ENCODE peak calls at places on chromosomes 16 and 17, in eight cellular contexts. V, X, P, F, K, N, A and Y are unnamed samples.

GRCh38 chr16:79653337-79654000 is 52.9 kb upstream of the MAF start:
- DNase-seq in N (no peak), X (no peak), F (no peak), K (peak), A (no peak), P (no peak), V (no peak), Y (no peak)

GRCh38 chr17:39939588-39940419 is 12.3 kb downstream of the LRRC3C start:
- DNase-seq in F (peak), K (peak), A (no peak), P (no peak), X (peak), V (no peak), N (peak), Y (peak)

GRCh38 chr17:60640503-60640902 is 37.1 kb upstream of the BCAS3 start:
- DNase-seq in A (no peak), N (peak), K (no peak), X (peak), V (no peak), F (no peak), P (no peak), Y (peak)

GRCh38 chr17:15263206-15263579 is 1.9 kb downstream of the PMP22 start:
- DNase-seq in P (peak), X (peak), F (no peak), N (no peak), A (peak), K (peak), V (no peak), Y (peak)

GRCh38 chr16:56421313-56421712 is 4.0 kb downstream of the AMFR start:
- DNase-seq in K (no peak), X (no peak), V (no peak), F (peak), N (peak), A (no peak), P (no peak), Y (no peak)

GRCh38 chr17:2177235-2177811 is 122.4 kb downstream of the HIC1 start:
- DNase-seq in N (no peak), A (no peak), F (no peak), X (no peak), V (no peak), K (no peak), P (no peak), Y (no peak)

GRCh38 chr16:69311533-69312388 is 611 bp downstream of the VPS4A start:
- DNase-seq in P (peak), F (peak), V (no peak), K (peak), A (peak), X (peak), N (peak), Y (peak)

GRCh38 chr16:71257768-71258167 is 27.2 kb upstream of the HYDIN start:
- DNase-seq in V (no peak), P (no peak), X (no peak), F (no peak), A (no peak), N (no peak), K (no peak), Y (no peak)

GRCh38 chr17:49210158-49211029 is at the start of the genes ABI3 and GNGT2:
- DNase-seq in P (peak), F (peak), N (peak), A (no peak), V (no peak), X (no peak), K (peak), Y (no peak)

GRCh38 chr16:23914935-23915549 is 79.3 kb downstream of the PRKCB start:
- DNase-seq in P (no peak), K (no peak), A (no peak), X (no peak), N (no peak), F (no peak), V (no peak), Y (no peak)

GRCh38 chr17:28645576-28645939 is 600 bp upstream of the BLTP2 start:
- DNase-seq in K (no peak), F (no peak), P (peak), N (no peak), V (no peak), A (no peak), X (no peak), Y (no peak)

GRCh38 chr16:3879258-3879886 is 1.1 kb downstream of the CREBBP start:
- DNase-seq in P (peak), F (peak), K (peak), V (no peak), A (peak), X (no peak), N (peak), Y (peak)

GRCh38 chr17:18920911-18921441 is 31.0 kb upstream of the SLC5A10 start:
- DNase-seq in X (no peak), A (no peak), V (no peak), K (no peak), N (peak), P (peak), F (peak), Y (no peak)